ENCODE peak calls at places on chromosome 10, in seven cellular contexts. K is IMR-90, B is neuronal stem cell, D is mesenchymal stem cell, N is H1, Y is H9, W is trophoblast cell. A is an unnamed sample.

GRCh38 chr10:15802375-15802949 is 57.8 kb downstream of the MINDY3 start:
- DNase-seq in K (no peak), B (no peak), D (peak), N (no peak), Y (no peak), W (no peak), A (peak)

GRCh38 chr10:14259696-14260595 is 70.8 kb downstream of the FRMD4A start:
- DNase-seq in K (peak), B (no peak), D (peak), N (no peak), Y (no peak), W (peak), A (peak)

GRCh38 chr10:688621-689426 is 644 bp downstream of the DIP2C start:
- DNase-seq in K (peak), B (peak), D (peak), N (no peak), Y (no peak), W (peak), A (peak)

GRCh38 chr10:133324857-133325260 is 11.8 kb downstream of the CALY start:
- DNase-seq in K (no peak), B (no peak), D (no peak), N (no peak), Y (no peak), W (no peak), A (no peak)

GRCh38 chr10:119254355-119254754 is 47.0 kb downstream of the GRK5 start:
- DNase-seq in K (no peak), B (no peak), D (no peak), N (no peak), Y (no peak), W (no peak), A (no peak)

GRCh38 chr10:77400041-77400440 is 237.6 kb downstream of the KCNMA1 start:
- DNase-seq in K (no peak), B (no peak), D (no peak), N (no peak), Y (no peak), W (no peak), A (no peak)

GRCh38 chr10:103394180-103394579 is 2.1 kb downstream of the ATP5MK start:
- DNase-seq in K (no peak), B (no peak), D (peak), N (no peak), Y (no peak), W (no peak), A (peak)

GRCh38 chr10:113131611-113132330 is 181.7 kb downstream of the TCF7L2 start:
- DNase-seq in K (peak), B (no peak), D (peak), N (no peak), Y (no peak), W (peak), A (no peak)

GRCh38 chr10:5284311-5285057 is 80.3 kb upstream of the UCN3 start:
- DNase-seq in K (peak), B (no peak), D (peak), N (no peak), Y (no peak), W (peak), A (peak)

GRCh38 chr10:10967502-10967901 is 50.2 kb upstream of the CELF2 start:
- DNase-seq in K (no peak), B (no peak), D (no peak), N (no peak), Y (no peak), W (no peak), A (no peak)

GRCh38 chr10:131954356-131954965 is 27.3 kb downstream of the BNIP3 start:
- DNase-seq in K (no peak), B (no peak), D (no peak), N (no peak), Y (no peak), W (no peak), A (no peak)

GRCh38 chr10:88598060-88598459 is 11.5 kb downstream of the LIPJ start:
- DNase-seq in K (no peak), B (no peak), D (no peak), N (no peak), Y (no peak), W (peak), A (no peak)

GRCh38 chr10:133089461-133089800 is 1.7 kb downstream of the ADGRA1 start:
- DNase-seq in K (no peak), B (no peak), D (no peak), N (no peak), Y (no peak), W (no peak), A (no peak)

GRCh38 chr10:122632561-122632960 is 67.1 kb downstream of the C10orf120 start:
- DNase-seq in K (no peak), B (no peak), D (no peak), N (no peak), Y (no peak), W (no peak), A (no peak)

GRCh38 chr10:34699904-34700303 is 115.2 kb downstream of the PARD3 start:
- DNase-seq in K (no peak), B (no peak), D (no peak), N (no peak), Y (no peak), W (no peak), A (no peak)

GRCh38 chr10:29702288-29703164 is 67.8 kb upstream of the SVIL start:
- DNase-seq in K (peak), B (no peak), D (no peak), N (no peak), Y (no peak), W (no peak), A (no peak)

GRCh38 chr10:13139150-13139549 is 22.2 kb upstream of the MCM10 start:
- DNase-seq in K (no peak), B (no peak), D (no peak), N (no peak), Y (no peak), W (no peak), A (no peak)

GRCh38 chr10:11104772-11105675 is 87.4 kb downstream of the CELF2 start:
- DNase-seq in K (no peak), B (no peak), D (no peak), N (no peak), Y (no peak), W (no peak), A (peak)

GRCh38 chr10:27153855-27154198 is 357 bp downstream of the YME1L1 start:
- DNase-seq in K (peak), B (peak), D (no peak), N (no peak), Y (no peak), W (peak), A (peak)

GRCh38 chr10:27285093-27285492 is 44.5 kb upstream of the ACBD5 start:
- DNase-seq in K (peak), B (no peak), D (peak), N (no peak), Y (peak), W (peak), A (peak)

GRCh38 chr10:100945754-100946153 is 23.6 kb upstream of the SEMA4G start:
- DNase-seq in K (no peak), B (no peak), D (no peak), N (no peak), Y (no peak), W (no peak), A (no peak)

GRCh38 chr10:100948916-100949315 is 20.4 kb upstream of the SEMA4G start:
- DNase-seq in K (no peak), B (no peak), D (no peak), N (no peak), Y (no peak), W (peak), A (no peak)

GRCh38 chr10:100942229-100942628 is 27.1 kb upstream of the SEMA4G start:
- DNase-seq in K (no peak), B (no peak), D (no peak), N (no peak), Y (no peak), W (no peak), A (no peak)

GRCh38 chr10:100939763-100940344 is 27.1 kb downstream of the SLF2 start:
- DNase-seq in K (peak), B (no peak), D (peak), N (no peak), Y (no peak), W (peak), A (no peak)

GRCh38 chr10:100943508-100943907 is 25.8 kb upstream of the SEMA4G start:
- DNase-seq in K (no peak), B (no peak), D (no peak), N (no peak), Y (no peak), W (no peak), A (no peak)
- H3K18ac ChIP-seq in K (no peak), B (no peak), D (no peak), N (no peak), Y (no peak), W (no peak), A (no peak)

GRCh38 chr10:55280696-55281095 is 479.7 kb upstream of the PCDH15 start:
- DNase-seq in K (no peak), B (no peak), D (no peak), N (no peak), Y (no peak), W (no peak), A (no peak)

GRCh38 chr10:55287346-55287745 is 486.3 kb upstream of the PCDH15 start:
- DNase-seq in K (no peak), B (no peak), D (peak), N (no peak), Y (no peak), W (no peak), A (no peak)

DNA sequence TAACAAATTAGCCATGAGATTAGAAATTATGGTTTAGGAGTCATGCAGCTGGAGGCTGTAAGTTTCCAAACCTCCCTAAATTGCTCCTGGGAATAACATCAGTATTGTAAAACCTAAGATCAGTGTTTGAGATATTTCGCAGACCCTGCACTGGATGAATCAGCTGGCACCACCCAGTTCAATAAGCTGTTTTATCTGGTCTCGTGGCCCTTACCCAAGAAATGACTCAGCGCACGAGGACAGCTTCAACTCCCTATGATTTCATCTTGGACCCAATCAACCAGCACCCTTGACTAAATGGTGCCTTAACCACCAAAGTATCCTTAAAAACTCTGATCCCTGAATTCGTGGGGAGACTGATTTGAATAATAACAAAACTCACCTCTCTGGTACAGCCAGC is 482.0 kb upstream of the PCDH15 start:
- DNase-seq in K (no peak), B (no peak), D (peak), N (no peak), Y (no peak), W (peak), A (no peak)
- H3K18ac ChIP-seq in K (no peak), B (no peak), D (no peak), N (no peak), Y (no peak), W (no peak), A (no peak)

DNA sequence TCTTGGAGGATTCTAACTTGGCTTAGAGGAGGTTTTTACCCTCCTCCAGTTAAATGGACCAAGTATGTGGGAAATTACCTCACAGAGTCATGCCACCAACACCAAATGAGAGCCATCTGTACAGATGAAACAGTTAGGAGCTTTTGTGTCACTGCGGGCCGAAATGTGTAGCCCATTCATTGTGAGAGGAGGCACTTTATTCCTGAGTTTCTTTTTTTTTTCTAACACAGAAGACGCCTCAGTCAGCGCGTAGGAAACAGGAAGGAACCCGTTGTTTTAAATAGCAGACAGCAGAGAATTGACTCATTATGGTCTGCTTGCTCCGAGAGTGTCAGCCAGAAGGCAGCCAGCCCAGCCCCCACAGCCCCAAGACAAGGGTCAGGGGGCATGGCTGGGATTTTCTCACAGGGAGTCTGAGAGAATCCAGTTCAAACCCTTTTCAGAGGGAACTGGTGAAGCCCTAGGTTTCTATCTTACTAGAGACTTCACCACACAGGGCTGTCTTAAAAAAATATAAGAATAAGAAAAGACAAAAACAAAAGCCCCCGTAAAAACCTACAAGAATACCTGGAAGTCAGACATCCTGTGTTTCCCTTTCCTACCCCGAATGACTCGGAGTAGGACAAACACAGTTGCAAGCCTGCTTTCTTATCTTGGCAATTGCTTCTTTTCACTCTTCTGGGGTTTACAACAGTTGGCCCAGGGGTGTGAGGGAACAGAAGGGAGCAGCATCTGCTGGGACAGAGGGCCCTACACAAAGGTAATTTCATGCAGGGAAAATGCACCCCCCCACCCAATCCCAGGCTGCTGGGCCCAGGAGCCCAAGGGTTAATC is 220.8 kb downstream of the ARHGAP12 start:
- DNase-seq in K (peak), B (peak), D (peak), N (no peak), Y (peak), W (peak), A (peak)
- H3K18ac ChIP-seq in K (peak), B (peak), D (peak), N (no peak), Y (no peak), W (peak), A (peak)

GRCh38 chr10:107647462-107647861 is 483.0 kb upstream of the SORCS1 start:
- DNase-seq in K (no peak), B (no peak), D (no peak), N (no peak), Y (no peak), W (no peak), A (no peak)
- H3K18ac ChIP-seq in K (no peak), B (no peak), D (no peak), N (no peak), Y (no peak), W (no peak), A (no peak)

A was measured in mesendoderm.